ENCODE peak calls at places on chromosome 7, in seven cellular contexts. G is GM12864, X is endodermal cell, M is astrocyte of the cerebellum, Z is left ventricle myocardium inferior, J is mesendoderm, B is fibroblast of lung. H is an unnamed sample.

GRCh38 chr7:139777304-139777890 is 401 bp downstream of the HIPK2 start:
- DNase-seq in Z (peak), M (no peak), B (no peak), X (peak), J (peak), G (no peak), H (no peak)

GRCh38 chr7:148262721-148263229 is 327.8 kb upstream of the C7orf33 start:
- DNase-seq in Z (peak), J (peak), B (peak), G (no peak), X (peak), M (no peak), H (no peak)

GRCh38 chr7:25656581-25657026 is 428.3 kb upstream of the NPVF start:
- DNase-seq in Z (no peak), B (peak), X (no peak), G (no peak), J (no peak), M (peak), H (peak)

GRCh38 chr7:95012001-95012400 is 104.6 kb downstream of the PPP1R9A start:
- DNase-seq in M (no peak), B (peak), J (no peak), X (no peak), Z (no peak), G (no peak), H (no peak)

GRCh38 chr7:106600569-106601373 is 60.2 kb downstream of the CCDC71L start:
- DNase-seq in X (no peak), M (no peak), G (no peak), J (no peak), Z (no peak), B (peak), H (peak)

GRCh38 chr7:143492799-143493568 is 15.3 kb downstream of the TAS2R41 start:
- DNase-seq in B (peak), J (peak), G (no peak), Z (no peak), M (no peak), X (no peak), H (no peak)

GRCh38 chr7:117364204-117364755 is 41.4 kb upstream of the WNT2 start:
- DNase-seq in G (no peak), Z (no peak), M (no peak), X (no peak), B (no peak), J (peak), H (no peak)

GRCh38 chr7:32476816-32477648 is 13.1 kb downstream of the LSM5 start:
- DNase-seq in B (no peak), Z (no peak), G (no peak), M (no peak), X (peak), J (peak), H (no peak)

GRCh38 chr7:1986366-1987083 is 246.2 kb downstream of the MAD1L1 start:
- DNase-seq in B (no peak), M (no peak), J (no peak), Z (no peak), G (no peak), X (no peak), H (no peak)

GRCh38 chr7:69967699-69968450 is 369.6 kb downstream of the AUTS2 start:
- DNase-seq in M (no peak), G (no peak), X (peak), Z (no peak), B (peak), J (peak), H (no peak)

GRCh38 chr7:134694299-134694698 is 47.6 kb downstream of the BPGM start:
- DNase-seq in B (no peak), Z (no peak), G (no peak), J (peak), M (no peak), X (peak), H (no peak)

GRCh38 chr7:139644191-139644590 is 120.7 kb downstream of the CLEC2L start:
- DNase-seq in M (no peak), J (no peak), Z (no peak), G (no peak), B (no peak), X (no peak), H (no peak)

GRCh38 chr7:101112233-101112632 is 14.7 kb upstream of the SERPINE1 start:
- DNase-seq in Z (peak), X (no peak), M (no peak), G (no peak), J (no peak), B (peak), H (no peak)

GRCh38 chr7:91069146-91069545 is 195.1 kb upstream of the FZD1 start:
- DNase-seq in Z (no peak), X (no peak), M (no peak), J (no peak), G (no peak), B (no peak), H (no peak)

GRCh38 chr7:137755846-137756685 is 90.7 kb downstream of the DGKI start:
- DNase-seq in X (no peak), B (peak), J (peak), M (no peak), G (no peak), Z (no peak), H (peak)

GRCh38 chr7:55469271-55469681 is 103.0 kb downstream of the VOPP1 start:
- DNase-seq in M (no peak), G (no peak), X (no peak), Z (no peak), B (no peak), J (no peak), H (no peak)

GRCh38 chr7:128017880-128018845 is 13.1 kb downstream of the LRRC4 start:
- DNase-seq in Z (no peak), G (no peak), M (peak), X (peak), B (peak), J (no peak), H (no peak)

GRCh38 chr7:2732959-2733584 is 45.1 kb downstream of the AMZ1 start:
- DNase-seq in Z (peak), J (no peak), G (no peak), B (peak), X (no peak), M (peak), H (no peak)

GRCh38 chr7:34849163-34849960 is 187.9 kb downstream of the DPY19L1 start:
- DNase-seq in X (no peak), M (no peak), B (peak), Z (no peak), G (no peak), J (no peak), H (no peak)

GRCh38 chr7:7962851-7963250 is 5.7 kb upstream of the GLCCI1 start:
- DNase-seq in Z (no peak), M (no peak), J (no peak), B (peak), X (no peak), G (no peak), H (no peak)

GRCh38 chr7:42236266-42237161 is 495 bp downstream of the GLI3 start:
- DNase-seq in G (no peak), B (peak), J (peak), X (peak), Z (peak), M (no peak), H (no peak)

GRCh38 chr7:16170671-16171070 is 250.7 kb downstream of the CRPPA start:
- DNase-seq in G (no peak), J (no peak), X (no peak), M (no peak), Z (no peak), B (no peak), H (no peak)

GRCh38 chr7:77917500-77918262 is 119.1 kb downstream of the PHTF2 start:
- DNase-seq in G (no peak), X (no peak), B (no peak), M (no peak), J (no peak), Z (no peak), H (no peak)

GRCh38 chr7:105876964-105877601 is 684 bp upstream of the ATXN7L1 start:
- DNase-seq in M (no peak), B (peak), G (no peak), Z (peak), J (peak), X (peak), H (no peak)

GRCh38 chr7:81007053-81007452 is 88.2 kb upstream of the SEMA3C start:
- DNase-seq in X (no peak), M (no peak), G (no peak), B (peak), Z (no peak), J (no peak), H (peak)

GRCh38 chr7:45582136-45582742 is 8.1 kb downstream of the ADCY1 start:
- DNase-seq in G (no peak), Z (no peak), J (no peak), B (no peak), X (peak), M (no peak), H (no peak)

GRCh38 chr7:134320201-134320600 is 3.5 kb upstream of the SLC35B4 start:
- DNase-seq in X (no peak), G (no peak), J (peak), Z (no peak), B (peak), M (no peak), H (no peak)

GRCh38 chr7:100130608-100131453 is 4.1 kb downstream of the MBLAC1 start:
- DNase-seq in G (no peak), B (peak), J (peak), M (no peak), Z (peak), X (peak), H (no peak)

GRCh38 chr7:4650471-4651047 is 31.5 kb upstream of the FOXK1 start:
- DNase-seq in B (peak), X (peak), M (no peak), Z (peak), G (no peak), J (peak), H (peak)

GRCh38 chr7:23294549-23295400 is 4.4 kb upstream of the MALSU1 start:
- DNase-seq in X (peak), Z (no peak), M (no peak), J (peak), G (no peak), B (no peak), H (no peak)

GRCh38 chr7:23298885-23299769 is at the start of gene MALSU1:
- DNase-seq in G (peak), Z (peak), J (peak), X (peak), B (peak), M (peak), H (peak)

GRCh38 chr7:23295401-23295697 is 3.8 kb upstream of the MALSU1 start:
- DNase-seq in M (no peak), Z (no peak), G (no peak), J (no peak), B (no peak), X (peak), H (no peak)

GRCh38 chr7:23299770-23300300 is 696 bp downstream of the MALSU1 start:
- DNase-seq in X (no peak), J (peak), G (no peak), Z (no peak), M (no peak), B (peak), H (peak)

GRCh38 chr7:23298141-23298851 is 843 bp upstream of the MALSU1 start:
- DNase-seq in B (peak), J (no peak), Z (no peak), M (peak), X (peak), G (no peak), H (peak)
- H3K4me3 ChIP-seq in B (peak), J (no peak), Z (peak), M (no peak), X (peak), G (peak), H (peak)

GRCh38 chr7:130140551-130141160 is 64.5 kb downstream of the TMEM209 start:
- DNase-seq in G (no peak), X (peak), J (peak), M (no peak), B (no peak), Z (no peak), H (no peak)
- H3K4me3 ChIP-seq in G (no peak), X (no peak), J (no peak), M (no peak), B (no peak), Z (peak), H (no peak)

DNA sequence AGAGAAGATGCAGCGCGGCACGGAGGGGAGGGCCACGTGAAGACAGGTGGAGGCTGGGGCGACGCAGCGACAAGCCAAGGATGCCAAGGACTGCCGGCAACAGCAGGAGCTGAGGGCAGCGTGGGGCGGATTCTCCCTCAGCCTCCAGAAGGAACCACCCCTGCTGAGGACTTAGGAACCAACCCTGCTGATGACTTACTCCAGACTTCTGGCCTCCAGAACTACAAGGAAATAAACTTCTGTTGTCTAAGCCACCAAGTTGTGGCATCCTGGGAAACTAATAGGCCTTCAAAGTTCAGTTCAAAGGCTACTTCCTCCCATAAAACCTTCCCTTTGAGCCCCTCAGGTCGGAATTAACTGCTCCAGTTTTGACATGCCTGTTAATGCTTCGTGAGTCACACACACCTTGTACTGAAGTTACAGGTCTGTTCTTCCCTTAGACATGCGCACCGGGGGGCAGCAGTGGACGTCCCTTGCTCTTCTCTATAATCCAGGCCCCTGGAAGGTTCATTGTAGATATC is 88.4 kb upstream of the RHEB start:
- DNase-seq in Z (no peak), M (no peak), J (peak), G (no peak), B (peak), X (no peak), H (no peak)
- H3K4me3 ChIP-seq in Z (no peak), M (no peak), J (no peak), G (no peak), B (no peak), X (no peak), H (no peak)

GRCh38 chr7:27124096-27124978 is 6.2 kb downstream of the HOXA4 start:
- DNase-seq in M (peak), J (no peak), B (peak), Z (no peak), X (peak), G (no peak), H (no peak)

GRCh38 chr7:27122075-27122910 is 8.3 kb downstream of the HOXA4 start:
- DNase-seq in G (no peak), B (peak), M (no peak), J (no peak), X (peak), Z (no peak), H (no peak)

GRCh38 chr7:27121656-27122055 is 8.9 kb downstream of the HOXA4 start:
- DNase-seq in M (no peak), Z (no peak), J (no peak), B (peak), G (no peak), X (no peak), H (no peak)

GRCh38 chr7:27123477-27124053 is 7.0 kb downstream of the HOXA4 start:
- DNase-seq in G (no peak), J (no peak), M (no peak), Z (no peak), X (no peak), B (no peak), H (no peak)

GRCh38 chr7:27123021-27123476 is 7.5 kb downstream of the HOXA4 start:
- DNase-seq in J (peak), X (no peak), B (peak), G (no peak), Z (no peak), M (no peak), H (no peak)
- H3K4me3 ChIP-seq in J (no peak), X (no peak), B (peak), G (no peak), Z (peak), M (peak), H (no peak)

H was measured in retinal pigment epithelial cell.